ENCODE peak calls at places on chromosomes 5 and 9, in seven cellular contexts. F is NCI-H226; T is activated T-cell treated with anti-CD3 and anti-CD28 coated beads, Interleukin-2, amount 50 U/mL, for 1 hour; J is progenitor cell of endocrine pancreas; W is T47D; E is mesothelial cell of epicardium; C is AG08396. Z is an unnamed sample.

GRCh38 chr9:107119735-107120134 is 163.3 kb upstream of the RAD23B start:
- DNase-seq in F (no peak), T (no peak), J (no peak), W (no peak), E (no peak), C (no peak), Z (no peak)

GRCh38 chr5:156883316-156883875 is 33.3 kb downstream of the PPP1R2B start:
- DNase-seq in F (no peak), T (no peak), J (no peak), W (no peak), E (no peak), C (no peak), Z (no peak)

GRCh38 chr9:3768698-3769458 is 243.1 kb upstream of the RFX3 start:
- DNase-seq in F (no peak), T (no peak), J (no peak), W (no peak), E (no peak), C (no peak), Z (no peak)

GRCh38 chr5:101860563-101860962 is 435.5 kb downstream of the SLCO4C1 start:
- DNase-seq in F (no peak), T (no peak), J (no peak), W (no peak), E (no peak), C (no peak), Z (peak)

GRCh38 chr9:119370816-119371215 is 1.6 kb upstream of the BRINP1 start:
- DNase-seq in F (no peak), T (no peak), J (peak), W (peak), E (peak), C (peak), Z (peak)

GRCh38 chr9:123604861-123605260 is 248.9 kb downstream of the CRB2 start:
- DNase-seq in F (no peak), T (no peak), J (no peak), W (no peak), E (no peak), C (no peak), Z (no peak)

GRCh38 chr5:42718591-42718990 is 38.0 kb upstream of the CCDC152 start:
- DNase-seq in F (peak), T (no peak), J (no peak), W (no peak), E (no peak), C (no peak), Z (no peak)

GRCh38 chr5:93675458-93676450 is 65.6 kb downstream of the POU5F2 start:
- DNase-seq in F (no peak), T (no peak), J (no peak), W (no peak), E (no peak), C (no peak), Z (no peak)

GRCh38 chr9:20023237-20023928 is 234.5 kb upstream of the SLC24A2 start:
- DNase-seq in F (no peak), T (no peak), J (no peak), W (no peak), E (no peak), C (no peak), Z (no peak)

GRCh38 chr5:219492-219891 is 1.4 kb downstream of the SDHA start:
- DNase-seq in F (no peak), T (peak), J (no peak), W (no peak), E (no peak), C (no peak), Z (no peak)

GRCh38 chr5:107402881-107403280 is 267.9 kb downstream of the EFNA5 start:
- DNase-seq in F (no peak), T (no peak), J (no peak), W (no peak), E (no peak), C (no peak), Z (no peak)

GRCh38 chr5:74919487-74919886 is 53.3 kb upstream of the FAM169A start:
- DNase-seq in F (no peak), T (no peak), J (no peak), W (peak), E (no peak), C (peak), Z (no peak)

GRCh38 chr5:14266171-14266570 is 123.0 kb downstream of the TRIO start:
- DNase-seq in F (peak), T (no peak), J (no peak), W (no peak), E (no peak), C (no peak), Z (no peak)

GRCh38 chr5:54307583-54307982 is 2.8 kb downstream of the ARL15 start:
- DNase-seq in F (no peak), T (no peak), J (no peak), W (no peak), E (no peak), C (no peak), Z (no peak)

GRCh38 chr5:99285606-99286005 is 356.8 kb upstream of the CHD1 start:
- DNase-seq in F (no peak), T (no peak), J (no peak), W (no peak), E (no peak), C (no peak), Z (no peak)

GRCh38 chr9:13841801-13842462 is 472.0 kb downstream of the NFIB start:
- DNase-seq in F (no peak), T (no peak), J (no peak), W (peak), E (no peak), C (no peak), Z (no peak)

GRCh38 chr5:136776022-136776927 is 410.9 kb upstream of the TRPC7 start:
- DNase-seq in F (no peak), T (no peak), J (no peak), W (peak), E (no peak), C (no peak), Z (no peak)

GRCh38 chr9:78280982-78281668 is 15.8 kb upstream of the PSAT1 start:
- DNase-seq in F (no peak), T (no peak), J (no peak), W (peak), E (peak), C (peak), Z (peak)

GRCh38 chr5:116409591-116410296 is 164.9 kb downstream of the SEMA6A start:
- DNase-seq in F (no peak), T (no peak), J (no peak), W (no peak), E (no peak), C (no peak), Z (no peak)

GRCh38 chr5:164184158-164184557 is 678.7 kb downstream of the MAT2B start:
- DNase-seq in F (no peak), T (no peak), J (no peak), W (no peak), E (no peak), C (no peak), Z (no peak)

GRCh38 chr5:180161420-180162303 is 47.3 kb downstream of the RASGEF1C start:
- DNase-seq in F (no peak), T (no peak), J (no peak), W (peak), E (no peak), C (no peak), Z (no peak)

GRCh38 chr9:89442981-89443817 is 54.7 kb downstream of the SEMA4D start:
- DNase-seq in F (no peak), T (no peak), J (no peak), W (no peak), E (no peak), C (no peak), Z (no peak)

GRCh38 chr9:22374021-22374420 is 72.6 kb upstream of the DMRTA1 start:
- DNase-seq in F (no peak), T (no peak), J (no peak), W (no peak), E (no peak), C (no peak), Z (no peak)

Z was measured in upper lobe of right lung.